ENCODE peak calls at places on chromosomes 6 and 20, in six cellular contexts. J is mammary epithelial cell, S is A549, A is HCT116, N is fibroblast of lung, F is K562. U is an unnamed sample.

GRCh38 chr6:125197795-125198269 is 44.3 kb downstream of the TPD52L1 start:
- DNase-seq in N (peak), F (no peak), S (peak), A (peak), J (peak), U (no peak)

GRCh38 chr20:47982574-47983360 is 197.5 kb upstream of the SULF2 start:
- DNase-seq in S (no peak), J (no peak), N (no peak), F (no peak), A (no peak), U (no peak)

GRCh38 chr6:116444991-116445566 is 16.1 kb upstream of the CALHM6 start:
- DNase-seq in A (no peak), S (no peak), J (peak), F (no peak), N (no peak), U (no peak)

GRCh38 chr6:74357329-74357728 is 661.3 kb downstream of the CD109 start:
- DNase-seq in J (no peak), S (no peak), A (no peak), F (no peak), N (peak), U (no peak)

GRCh38 chr20:4012631-4013030 is 2.7 kb downstream of the RNF24 start:
- DNase-seq in N (peak), S (no peak), A (no peak), J (no peak), F (peak), U (no peak)

GRCh38 chr20:2086177-2086979 is 15.2 kb upstream of the STK35 start:
- DNase-seq in J (no peak), F (no peak), N (no peak), S (no peak), A (no peak), U (no peak)

GRCh38 chr6:52231411-52232127 is 12.7 kb downstream of the IL17F start:
- DNase-seq in N (no peak), A (no peak), S (no peak), F (no peak), J (no peak), U (no peak)

GRCh38 chr6:73870907-73871306 is 174.9 kb downstream of the CD109 start:
- DNase-seq in J (peak), N (no peak), S (no peak), F (no peak), A (no peak), U (no peak)

GRCh38 chr6:161444464-161444863 is 170.6 kb upstream of the AGPAT4 start:
- DNase-seq in A (no peak), S (no peak), J (no peak), F (peak), N (peak), U (no peak)

GRCh38 chr6:137271245-137272183 is 52.3 kb upstream of the IFNGR1 start:
- DNase-seq in F (peak), A (peak), J (peak), S (peak), N (peak), U (peak)

GRCh38 chr6:132520953-132521352 is 8.0 kb upstream of the STX7 start:
- DNase-seq in J (no peak), S (no peak), F (no peak), N (peak), A (no peak), U (no peak)

DNA sequence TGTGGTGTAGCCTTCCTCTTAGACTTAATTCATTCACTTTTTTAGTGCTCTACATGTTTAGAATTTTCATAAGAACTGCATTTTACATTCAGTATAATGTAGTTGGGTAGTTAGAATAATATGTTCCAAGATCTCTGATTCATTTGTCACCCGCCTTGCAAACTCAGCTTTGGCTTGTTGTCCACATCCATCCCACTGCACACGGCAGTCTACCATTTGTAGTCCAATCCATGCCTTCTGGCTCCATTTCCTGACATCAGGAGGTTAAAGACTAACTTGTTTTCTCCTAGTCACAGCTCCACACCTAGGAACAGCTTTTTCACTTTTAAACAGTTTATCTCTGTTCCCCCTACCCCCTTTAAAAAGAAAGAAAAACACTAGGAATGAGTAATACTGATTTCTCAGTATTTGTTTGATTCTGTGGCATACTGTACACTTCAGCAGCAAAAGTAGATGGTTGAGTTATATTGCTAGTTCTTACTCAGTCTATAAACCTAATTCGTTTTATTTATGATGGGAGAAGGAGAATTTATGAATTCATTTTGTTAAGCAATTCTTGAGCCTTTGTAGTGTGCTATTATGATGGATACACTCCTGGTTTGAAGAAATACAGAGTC is 180.9 kb downstream of the ARID1B start:
- DNase-seq in N (peak), A (no peak), S (no peak), J (no peak), F (no peak), U (no peak)
- H3K4me2 ChIP-seq in N (no peak), A (no peak), S (no peak), J (no peak), F (no peak), U (no peak)

GRCh38 chr20:57122481-57123138 is 143.8 kb downstream of the BMP7 start:
- DNase-seq in F (no peak), A (no peak), N (no peak), S (no peak), J (no peak), U (no peak)

GRCh38 chr20:57126481-57127092 is 139.9 kb downstream of the BMP7 start:
- DNase-seq in S (no peak), A (no peak), J (peak), F (no peak), N (no peak), U (no peak)

GRCh38 chr20:57124800-57125399 is 141.5 kb downstream of the BMP7 start:
- DNase-seq in F (no peak), N (no peak), J (no peak), A (no peak), S (no peak), U (no peak)

GRCh38 chr20:57123139-57123903 is 143.1 kb downstream of the BMP7 start:
- DNase-seq in A (no peak), S (no peak), N (no peak), F (no peak), J (no peak), U (no peak)

DNA sequence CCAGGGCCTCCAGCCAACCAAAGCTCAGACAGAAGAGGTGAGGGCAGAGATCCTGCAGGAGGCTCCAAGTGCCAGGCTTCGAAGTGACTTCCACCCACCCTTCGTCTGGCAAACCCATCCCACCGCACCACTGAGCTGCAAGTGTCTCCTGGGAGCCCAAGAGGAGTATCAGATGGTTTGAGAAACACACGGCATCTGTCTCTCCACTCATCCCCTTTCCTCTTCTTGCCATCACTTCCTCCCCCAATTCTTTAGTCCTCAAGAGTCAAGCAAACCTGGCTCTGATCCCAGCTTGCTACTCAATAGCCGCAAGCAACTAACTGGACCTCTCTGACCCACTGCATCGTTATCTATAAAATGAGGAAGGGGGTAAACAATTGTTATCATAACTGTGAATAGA is 142.1 kb downstream of the BMP7 start:
- DNase-seq in S (no peak), J (no peak), A (no peak), N (no peak), F (no peak), U (no peak)
- H3K4me2 ChIP-seq in S (no peak), J (no peak), A (no peak), N (no peak), F (no peak), U (no peak)

GRCh38 chr6:156953478-156954146 is 176.4 kb downstream of the ARID1B start:
- DNase-seq in F (peak), N (peak), A (peak), J (peak), S (peak), U (peak)

GRCh38 chr6:156953125-156953477 is 175.9 kb downstream of the ARID1B start:
- DNase-seq in J (no peak), N (no peak), F (no peak), A (no peak), S (no peak), U (no peak)

GRCh38 chr6:156954191-156954590 is 177.0 kb downstream of the ARID1B start:
- DNase-seq in A (no peak), S (no peak), F (no peak), J (no peak), N (no peak), U (no peak)

GRCh38 chr6:156950084-156950483 is 172.9 kb downstream of the ARID1B start:
- DNase-seq in S (no peak), J (no peak), A (no peak), F (no peak), N (no peak), U (no peak)

DNA sequence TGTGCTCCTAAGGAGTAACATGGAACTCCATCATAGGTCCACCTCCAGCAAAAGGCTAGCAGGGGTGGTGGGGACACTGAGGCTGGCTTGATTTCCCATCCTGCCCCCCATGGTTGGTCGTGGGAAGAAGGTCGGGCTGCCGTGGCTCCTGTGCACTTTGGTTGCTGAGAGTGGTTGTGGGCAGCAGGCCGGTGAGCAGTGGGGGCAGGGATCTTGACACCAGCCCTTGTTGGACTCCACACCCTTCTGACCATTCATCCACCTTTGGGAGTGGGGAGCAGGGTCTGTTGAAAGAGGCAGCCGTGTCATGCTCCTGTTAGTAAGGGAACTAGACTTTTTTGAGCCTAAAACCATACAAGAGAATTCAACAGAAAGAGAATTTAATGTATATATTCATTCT is 175.2 kb downstream of the ARID1B start:
- DNase-seq in J (no peak), N (no peak), A (no peak), S (no peak), F (no peak), U (no peak)
- H3K4me2 ChIP-seq in J (no peak), N (no peak), A (no peak), S (peak), F (no peak), U (no peak)

GRCh38 chr6:41504526-41505021 is 41.6 kb upstream of the FOXP4 start:
- DNase-seq in F (no peak), J (no peak), S (no peak), A (no peak), N (peak), U (no peak)

GRCh38 chr6:41503841-41504525 is 42.2 kb upstream of the FOXP4 start:
- DNase-seq in N (peak), S (peak), F (no peak), A (no peak), J (peak), U (no peak)

GRCh38 chr6:41500561-41500960 is 45.6 kb upstream of the FOXP4 start:
- DNase-seq in S (no peak), J (no peak), N (no peak), A (no peak), F (no peak), U (no peak)

GRCh38 chr6:41503435-41503768 is 42.8 kb upstream of the FOXP4 start:
- DNase-seq in N (no peak), A (no peak), J (no peak), F (no peak), S (no peak), U (no peak)

GRCh38 chr6:41502607-41503434 is 43.4 kb upstream of the FOXP4 start:
- DNase-seq in J (no peak), A (no peak), N (peak), F (no peak), S (no peak), U (no peak)
- H3K4me2 ChIP-seq in J (no peak), A (peak), N (peak), F (no peak), S (peak), U (peak)

GRCh38 chr6:13397359-13398080 is 69.2 kb upstream of the TBC1D7 start:
- DNase-seq in A (no peak), N (peak), F (no peak), S (peak), J (no peak), U (no peak)

GRCh38 chr6:13398081-13398406 is 69.7 kb upstream of the TBC1D7 start:
- DNase-seq in J (peak), N (peak), A (no peak), S (no peak), F (no peak), U (no peak)

GRCh38 chr6:13396241-13396792 is 68.0 kb upstream of the TBC1D7 start:
- DNase-seq in S (no peak), J (no peak), N (no peak), A (no peak), F (no peak), U (no peak)

GRCh38 chr6:13400772-13401171 is 72.4 kb upstream of the TBC1D7 start:
- DNase-seq in N (no peak), S (no peak), J (no peak), A (no peak), F (no peak), U (no peak)

DNA sequence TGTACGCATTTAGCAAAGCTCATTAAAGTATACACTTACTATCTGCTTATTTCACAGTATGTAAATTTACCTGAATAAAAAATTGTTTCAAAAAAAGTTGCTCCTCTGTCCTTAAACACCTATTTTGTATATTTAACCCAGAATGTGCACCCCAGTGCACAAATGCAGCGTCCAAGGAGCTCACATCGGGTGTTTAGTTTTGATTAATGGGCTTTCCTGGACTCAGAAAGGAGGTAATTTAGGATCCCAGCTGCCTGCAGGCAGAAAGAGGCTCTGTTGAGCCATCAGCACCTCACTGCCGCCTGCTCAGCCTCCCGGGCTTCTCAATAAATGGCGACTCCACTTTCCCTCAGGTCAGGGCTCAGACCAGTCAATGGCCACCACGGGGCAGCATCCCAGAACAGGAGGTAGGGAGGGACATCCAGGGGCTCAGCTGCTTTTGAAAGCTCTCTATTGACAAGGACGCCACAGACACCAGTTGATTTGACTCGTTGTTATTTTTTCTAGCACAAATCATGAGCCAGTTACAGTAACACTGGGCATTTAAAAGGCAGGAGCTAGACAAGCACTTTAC is 70.2 kb upstream of the TBC1D7 start:
- DNase-seq in S (no peak), F (no peak), N (no peak), A (no peak), J (no peak), U (peak)
- H3K4me2 ChIP-seq in S (peak), F (no peak), N (no peak), A (peak), J (no peak), U (no peak)

DNA sequence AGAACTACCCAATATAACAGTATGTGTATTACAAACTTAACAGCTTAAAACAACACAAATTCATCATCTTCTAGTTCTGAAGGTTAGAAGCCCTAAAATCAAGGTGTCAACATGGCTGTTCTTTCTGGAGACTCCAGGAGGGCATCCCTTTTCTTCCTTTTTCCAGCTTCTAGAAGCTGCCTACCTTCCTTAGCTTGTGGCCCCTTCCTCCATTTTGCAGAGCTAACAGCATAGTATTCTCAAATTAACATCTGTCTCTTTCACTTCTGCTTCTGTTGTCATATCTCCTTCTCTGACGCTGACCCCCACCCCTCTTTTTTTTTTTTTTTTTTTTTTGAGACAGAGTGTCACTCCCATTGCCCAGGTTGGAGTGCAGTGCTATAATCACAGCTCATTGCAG is 52.8 kb upstream of the AKIRIN2 start:
- DNase-seq in A (no peak), F (no peak), J (no peak), N (no peak), S (no peak), U (no peak)
- H3K4me2 ChIP-seq in A (no peak), F (no peak), J (no peak), N (no peak), S (no peak), U (no peak)

GRCh38 chr20:52004720-52005119 is 186.9 kb downstream of the ZFP64 start:
- DNase-seq in J (no peak), F (no peak), S (no peak), N (peak), A (no peak), U (no peak)
- H3K4me2 ChIP-seq in J (no peak), F (no peak), S (no peak), N (no peak), A (no peak), U (no peak)

GRCh38 chr6:145891565-145891964 is 72.6 kb downstream of the SHPRH start:
- DNase-seq in A (no peak), F (no peak), N (peak), S (no peak), J (no peak), U (no peak)
- H3K4me2 ChIP-seq in A (no peak), F (no peak), N (peak), S (no peak), J (no peak), U (no peak)

DNA sequence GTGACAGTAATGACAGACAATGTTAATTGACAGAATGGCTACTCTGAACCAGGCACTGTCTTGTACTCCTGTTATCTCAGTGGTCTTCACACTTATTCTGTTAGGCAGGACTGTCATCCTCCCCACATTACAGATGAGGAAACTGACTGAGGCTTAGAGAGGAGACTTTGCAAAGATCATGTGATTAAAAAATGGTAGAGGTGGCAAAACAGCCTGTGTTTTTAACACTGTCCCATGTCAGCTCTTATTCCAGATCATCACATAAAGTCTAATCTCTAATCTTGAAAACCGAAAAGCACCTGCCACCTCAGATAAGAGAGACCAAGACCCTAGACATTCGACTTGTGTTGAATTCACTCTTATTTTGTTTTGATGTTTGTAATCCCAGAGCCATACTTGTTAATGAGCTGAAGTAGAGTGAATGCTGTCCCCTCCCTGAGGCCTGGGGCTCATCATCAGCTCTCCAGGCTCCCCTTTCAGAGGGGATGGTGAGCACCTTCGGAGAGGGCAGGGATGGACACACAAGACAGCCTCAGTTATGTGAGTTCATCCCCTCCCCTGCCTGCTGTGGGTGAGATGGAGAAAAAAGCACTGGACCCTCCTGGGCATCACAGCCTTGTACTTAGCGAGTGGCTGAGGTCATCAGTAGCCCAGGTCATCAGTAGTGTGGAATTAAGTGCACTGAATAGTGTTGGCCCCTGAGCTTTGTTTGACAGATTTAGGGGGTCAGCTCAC is 30.6 kb downstream of the MTHFD1L start:
- DNase-seq in N (no peak), J (no peak), A (no peak), F (no peak), S (no peak), U (no peak)
- H3K4me2 ChIP-seq in N (no peak), J (no peak), A (no peak), F (no peak), S (no peak), U (no peak)

DNA sequence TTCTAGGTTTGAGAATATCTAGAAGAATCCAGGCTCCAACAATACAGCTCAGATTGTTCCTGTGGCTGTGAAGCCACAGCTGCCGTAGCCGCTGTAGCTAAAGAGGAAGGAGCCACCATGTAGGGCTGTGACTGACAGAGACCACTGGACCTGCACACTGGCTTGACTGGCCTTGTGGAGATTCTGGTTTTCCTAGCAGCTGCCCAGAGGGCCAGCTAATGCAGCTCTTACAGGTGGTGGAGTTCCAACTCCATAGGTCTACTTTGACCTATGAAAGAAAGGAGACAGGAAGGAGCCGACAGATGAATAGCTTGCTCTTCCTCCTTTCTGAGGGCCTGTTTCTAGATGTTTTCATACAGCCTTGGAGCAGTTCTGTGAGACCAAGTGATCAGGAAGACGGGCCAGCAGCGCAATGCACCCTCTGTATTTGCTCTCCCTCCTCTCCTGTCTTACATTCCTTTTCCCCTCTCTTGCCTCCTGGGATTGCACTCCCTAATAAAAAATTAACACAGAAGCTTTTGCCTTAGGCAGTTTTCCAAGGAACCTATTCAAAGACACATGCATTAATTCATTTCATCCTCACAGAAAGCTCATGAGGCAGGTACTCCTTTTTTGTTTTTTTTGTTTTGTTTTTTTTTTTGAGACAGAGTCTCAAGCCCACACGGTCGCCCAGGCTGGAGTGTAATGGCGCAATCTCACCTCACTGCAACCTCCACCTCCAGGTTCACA is 51.8 kb upstream of the MYB start:
- DNase-seq in S (no peak), F (no peak), N (no peak), A (no peak), J (no peak), U (no peak)
- H3K4me2 ChIP-seq in S (no peak), F (no peak), N (no peak), A (no peak), J (no peak), U (no peak)

U was measured in neuronal stem cell.